ENCODE peak calls at places on chromosomes 3 and 15, in eight cellular contexts. Q is HepG2, M is spleen, D is stomach, Z is GM12891, U is suprapubic skin, P is GM12892, Y is upper lobe of left lung. V is an unnamed sample.

GRCh38 chr15:77646104-77646694 is 13.5 kb upstream of the LINGO1 start:
- DNase-seq in U (no peak), Y (no peak), Z (no peak), P (no peak), D (no peak), Q (no peak), M (no peak), V (no peak)

GRCh38 chr15:57504599-57504940 is 87.1 kb upstream of the MYZAP start:
- DNase-seq in M (no peak), Z (no peak), D (no peak), P (no peak), U (no peak), Y (no peak), Q (no peak), V (no peak)

GRCh38 chr3:72200332-72200731 is 415.4 kb upstream of the PROK2 start:
- DNase-seq in D (no peak), Z (no peak), Q (no peak), U (no peak), Y (no peak), P (no peak), M (no peak), V (no peak)

GRCh38 chr15:68268405-68268804 is 9.1 kb upstream of the FEM1B start:
- DNase-seq in Q (no peak), Y (no peak), U (no peak), Z (no peak), P (no peak), M (no peak), D (no peak), V (no peak)

GRCh38 chr15:38401716-38402115 is 52.2 kb upstream of the FAM98B start:
- DNase-seq in U (no peak), P (no peak), Y (no peak), D (no peak), Q (no peak), Z (no peak), M (no peak), V (no peak)

GRCh38 chr3:50371133-50371670 is 11.9 kb upstream of the TMEM115 start:
- DNase-seq in U (no peak), M (no peak), P (no peak), Y (no peak), Q (no peak), Z (no peak), D (no peak), V (no peak)

GRCh38 chr3:33372218-33373081 is 67.8 kb downstream of the UBP1 start:
- DNase-seq in M (no peak), Z (peak), Q (no peak), U (no peak), Y (no peak), P (peak), D (peak), V (peak)

GRCh38 chr3:117322866-117323265 is 613.3 kb downstream of the TUSC7 start:
- DNase-seq in P (no peak), D (no peak), M (no peak), U (no peak), Y (no peak), Z (no peak), Q (no peak), V (no peak)

GRCh38 chr15:85073556-85074194 is 92.0 kb downstream of the PDE8A start:
- DNase-seq in Y (no peak), D (no peak), Q (no peak), P (no peak), U (no peak), M (no peak), Z (no peak), V (no peak)

GRCh38 chr3:48406443-48407431 is 23.1 kb downstream of the PLXNB1 start:
- DNase-seq in Z (peak), D (peak), M (peak), U (peak), Y (peak), P (peak), Q (no peak), V (no peak)

GRCh38 chr3:149291178-149291577 is 42.3 kb downstream of the TM4SF18 start:
- DNase-seq in M (no peak), Z (peak), Y (no peak), P (no peak), Q (peak), D (no peak), U (no peak), V (no peak)

GRCh38 chr3:145094355-145094941 is 1066.5 kb downstream of the PLOD2 start:
- DNase-seq in Y (no peak), P (no peak), U (no peak), M (no peak), D (no peak), Q (no peak), Z (peak), V (no peak)

GRCh38 chr3:65412591-65412990 is 626.1 kb downstream of the MAGI1 start:
- DNase-seq in Y (peak), P (no peak), Z (no peak), U (no peak), D (peak), M (no peak), Q (peak), V (peak)

GRCh38 chr3:125143538-125143937 is 69.0 kb downstream of the SLC12A8 start:
- DNase-seq in D (no peak), M (no peak), Z (no peak), Q (no peak), U (no peak), Y (no peak), P (no peak), V (no peak)

GRCh38 chr3:39542588-39542988 is 75.1 kb downstream of the MOBP start:
- DNase-seq in D (no peak), U (no peak), M (no peak), Q (no peak), Z (no peak), Y (no peak), P (no peak), V (no peak)
- TF ChIP-seq POLR2AphosphoS5 in D (no peak), U (no peak), M (no peak), Q (no peak), Z (no peak), Y (no peak), P (no peak), V (no peak)

GRCh38 chr15:74663303-74664027 is 32.4 kb downstream of the EDC3 start:
- DNase-seq in Q (no peak), Z (no peak), D (no peak), M (no peak), Y (no peak), P (no peak), U (no peak), V (no peak)
- TF ChIP-seq POLR2A in Q (no peak), Z (no peak), D (no peak), M (no peak), Y (no peak), P (no peak), U (no peak), V (no peak)

GRCh38 chr15:63501256-63502089 is 2.9 kb upstream of the USP3 start:
- DNase-seq in M (peak), Y (peak), D (peak), P (no peak), U (peak), Z (no peak), Q (peak), V (peak)

GRCh38 chr15:63503739-63504246 is 600 bp upstream of the USP3 start:
- DNase-seq in P (no peak), Y (peak), Z (no peak), M (peak), D (peak), Q (peak), U (no peak), V (peak)

GRCh38 chr15:63504247-63504978 is at the start of gene USP3:
- DNase-seq in Z (peak), M (peak), Q (peak), P (peak), Y (peak), U (peak), D (peak), V (peak)

GRCh38 chr15:63502137-63502801 is 2.1 kb upstream of the USP3 start:
- DNase-seq in M (no peak), P (no peak), Z (no peak), Q (peak), U (no peak), D (peak), Y (peak), V (peak)

DNA sequence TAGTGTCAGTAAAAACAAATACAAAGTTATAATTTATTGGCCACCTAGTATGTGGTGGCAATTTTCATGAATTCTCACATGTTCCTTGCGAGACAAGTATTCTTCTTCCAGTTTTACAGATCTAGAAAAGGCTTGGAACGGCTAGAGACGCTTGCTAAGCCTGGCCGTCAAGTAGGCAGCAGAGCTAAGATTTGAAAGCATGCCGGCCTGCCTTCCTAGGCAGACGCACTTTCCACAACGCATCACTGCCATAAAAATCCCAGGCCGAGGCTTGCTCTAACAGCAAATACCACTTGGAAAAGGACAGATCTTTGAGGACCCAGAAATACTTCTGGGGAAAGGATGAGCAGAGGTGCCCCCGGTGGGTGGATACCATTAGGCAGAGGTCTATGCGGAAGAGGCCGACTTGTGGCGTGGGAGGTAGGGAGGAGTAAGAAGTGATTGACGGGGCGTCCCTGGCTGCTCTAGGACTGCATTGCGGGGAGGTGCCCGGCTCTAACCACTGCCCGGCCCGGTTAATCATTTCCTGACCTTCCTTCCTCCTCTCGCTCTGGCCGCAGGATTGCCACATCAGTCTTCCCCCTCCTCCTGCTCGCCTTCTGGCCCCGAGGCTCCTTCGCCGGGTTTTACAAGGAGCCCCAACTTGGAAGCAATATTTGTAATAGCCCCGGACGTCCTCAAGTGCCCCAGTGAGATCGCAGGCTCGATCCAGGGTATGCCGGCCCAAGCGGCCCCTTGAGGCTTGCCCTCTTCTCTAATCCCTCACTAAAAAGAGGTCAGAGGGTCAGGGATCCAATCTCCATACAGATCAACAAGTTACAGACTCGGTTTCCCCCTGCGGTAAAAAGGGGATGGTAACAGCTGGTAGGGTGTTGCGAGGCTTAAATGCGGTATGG is 1.3 kb upstream of the USP3 start:
- DNase-seq in Q (peak), U (peak), M (peak), Y (peak), D (peak), Z (peak), P (no peak), V (peak)
- TF ChIP-seq POLR2AphosphoS5 in Q (peak), U (peak), M (peak), Y (peak), D (peak), Z (no peak), P (no peak), V (peak)

GRCh38 chr3:42855219-42855546 is 20.5 kb downstream of the CYP8B1 start:
- DNase-seq in U (no peak), Z (no peak), Y (no peak), Q (no peak), P (no peak), M (no peak), D (no peak), V (no peak)
- TF ChIP-seq POLR2A in U (no peak), Z (no peak), Y (no peak), Q (no peak), P (no peak), M (no peak), D (no peak), V (no peak)

GRCh38 chr15:61892140-61892539 is 168.1 kb downstream of the VPS13C start:
- DNase-seq in Q (no peak), Y (no peak), M (no peak), Z (no peak), U (no peak), P (no peak), D (no peak), V (no peak)
- TF ChIP-seq POLR2AphosphoS5 in Q (no peak), Y (no peak), M (no peak), Z (no peak), U (no peak), P (no peak), D (no peak), V (no peak)